ENCODE peak calls at places on chromosomes 11 and 22, in nine cellular contexts. One of them, this sample, is unnamed.

GRCh38 chr22:45548991-45549736 is 46.5 kb downstream of the FBLN1 start:
- DNase-seq in mammary epithelial cell: no peak
- DNase-seq in fibroblast of lung: peak; percentile 92
- DNase-seq in mesenchymal stem cell: peak; percentile 96
- DNase-seq in SK-N-SH: no peak
- DNase-seq in HCT116: peak; percentile 37
- DNase-seq in A549: peak; percentile 88
- DNase-seq in K562: peak; percentile 49
- DNase-seq in mesendoderm: peak; percentile 92
- DNase-seq in this sample: peak; percentile 98

GRCh38 chr22:49417833-49418232 is 409.8 kb downstream of the BRD1 start:
- DNase-seq in mammary epithelial cell: no peak
- DNase-seq in HCT116: no peak
- DNase-seq in fibroblast of lung: no peak
- DNase-seq in SK-N-SH: no peak
- DNase-seq in A549: no peak
- DNase-seq in mesendoderm: no peak
- DNase-seq in K562: no peak
- DNase-seq in mesenchymal stem cell: no peak
- DNase-seq in this sample: peak; percentile 8

GRCh38 chr22:35140879-35141745 is 75.2 kb downstream of the ISX start:
- DNase-seq in mesendoderm: peak; percentile 73
- DNase-seq in K562: peak; percentile 57
- DNase-seq in mesenchymal stem cell: no peak
- DNase-seq in mammary epithelial cell: no peak
- DNase-seq in fibroblast of lung: no peak
- DNase-seq in SK-N-SH: peak; percentile 23
- DNase-seq in HCT116: no peak
- DNase-seq in A549: no peak
- DNase-seq in this sample: peak; percentile 18

GRCh38 chr11:77113382-77114088 is 10.9 kb downstream of the OMP start:
- DNase-seq in SK-N-SH: peak; percentile 74
- DNase-seq in HCT116: no peak
- DNase-seq in A549: peak; percentile 52
- DNase-seq in K562: peak; percentile 58
- DNase-seq in mesendoderm: peak; percentile 68
- DNase-seq in fibroblast of lung: peak; percentile 29
- DNase-seq in mesenchymal stem cell: peak; percentile 50
- DNase-seq in mammary epithelial cell: no peak
- DNase-seq in this sample: peak; percentile 98

GRCh38 chr11:131667566-131667965 is 297.2 kb downstream of the NTM start:
- DNase-seq in mesenchymal stem cell: no peak
- DNase-seq in fibroblast of lung: no peak
- DNase-seq in mammary epithelial cell: no peak
- DNase-seq in HCT116: no peak
- DNase-seq in mesendoderm: no peak
- DNase-seq in SK-N-SH: no peak
- DNase-seq in K562: no peak
- DNase-seq in A549: no peak
- DNase-seq in this sample: no peak

GRCh38 chr11:134488913-134489312 is 76.9 kb upstream of the B3GAT1 start:
- DNase-seq in A549: no peak
- DNase-seq in mesendoderm: no peak
- DNase-seq in K562: no peak
- DNase-seq in HCT116: no peak
- DNase-seq in fibroblast of lung: no peak
- DNase-seq in SK-N-SH: no peak
- DNase-seq in mammary epithelial cell: no peak
- DNase-seq in mesenchymal stem cell: no peak
- DNase-seq in this sample: peak; percentile 66

GRCh38 chr11:8258289-8258688 is 5.4 kb downstream of the LMO1 start:
- DNase-seq in mammary epithelial cell: no peak
- DNase-seq in SK-N-SH: no peak
- DNase-seq in HCT116: no peak
- DNase-seq in fibroblast of lung: peak; percentile 8
- DNase-seq in mesenchymal stem cell: no peak
- DNase-seq in K562: no peak
- DNase-seq in A549: no peak
- DNase-seq in mesendoderm: no peak
- DNase-seq in this sample: no peak

GRCh38 chr11:64226507-64227051 is 505 bp downstream of the NUDT22 start:
- DNase-seq in HCT116: no peak
- DNase-seq in mesendoderm: no peak
- DNase-seq in mesenchymal stem cell: no peak
- DNase-seq in mammary epithelial cell: peak; percentile 31
- DNase-seq in fibroblast of lung: no peak
- DNase-seq in A549: no peak
- DNase-seq in K562: peak; percentile 60
- DNase-seq in SK-N-SH: peak; percentile 76
- DNase-seq in this sample: no peak

GRCh38 chr11:86955674-86956522 is 703 bp upstream of the FZD4 start:
- DNase-seq in mesendoderm: peak; percentile 95
- DNase-seq in fibroblast of lung: peak; percentile 78
- DNase-seq in SK-N-SH: peak; percentile 88
- DNase-seq in mesenchymal stem cell: peak; percentile 89
- DNase-seq in A549: peak; percentile 76
- DNase-seq in K562: peak; percentile 83
- DNase-seq in mammary epithelial cell: peak; percentile 72
- DNase-seq in HCT116: peak; percentile 34
- DNase-seq in this sample: peak; percentile 92

GRCh38 chr11:75245356-75246005 is 4.9 kb downstream of the TPBGL start:
- DNase-seq in mesendoderm: peak; percentile 83
- DNase-seq in mammary epithelial cell: no peak
- DNase-seq in HCT116: no peak
- DNase-seq in SK-N-SH: peak; percentile 6
- DNase-seq in A549: peak; percentile 36
- DNase-seq in fibroblast of lung: no peak
- DNase-seq in mesenchymal stem cell: no peak
- DNase-seq in K562: peak; percentile 48
- DNase-seq in this sample: peak; percentile 80

GRCh38 chr11:90874971-90875370 is 652.1 kb upstream of the CHORDC1 start:
- DNase-seq in fibroblast of lung: no peak
- DNase-seq in HCT116: no peak
- DNase-seq in A549: no peak
- DNase-seq in mammary epithelial cell: peak; percentile 53
- DNase-seq in K562: no peak
- DNase-seq in mesendoderm: no peak
- DNase-seq in mesenchymal stem cell: no peak
- DNase-seq in SK-N-SH: no peak
- DNase-seq in this sample: no peak

GRCh38 chr11:31817621-31818493 is 6.7 kb upstream of the PAX6 start:
- DNase-seq in mesendoderm: peak; percentile 51
- DNase-seq in mammary epithelial cell: no peak
- DNase-seq in HCT116: no peak
- DNase-seq in K562: no peak
- DNase-seq in fibroblast of lung: peak; percentile 28
- DNase-seq in SK-N-SH: peak; percentile 36
- DNase-seq in mesenchymal stem cell: no peak
- DNase-seq in A549: no peak
- DNase-seq in this sample: peak; percentile 82
- H3K4me1 ChIP-seq in mesendoderm: peaks cover 1% of the 10 kb centered on the region
- H3K4me1 ChIP-seq in mammary epithelial cell: peaks cover 31% of the 10 kb centered on the region
- H3K4me1 ChIP-seq in HCT116: peaks cover 6% of the 10 kb centered on the region
- H3K4me1 ChIP-seq in K562: peaks cover 45% of the 10 kb centered on the region
- H3K4me1 ChIP-seq in fibroblast of lung: peaks cover under 1% of the 10 kb centered on the region
- H3K4me1 ChIP-seq in SK-N-SH: peaks cover 30% of the 10 kb centered on the region
- H3K4me1 ChIP-seq in mesenchymal stem cell: peaks cover 46% of the 10 kb centered on the region
- H3K4me1 ChIP-seq in A549: no peaks in the 10 kb centered on the region
- H3K4me1 ChIP-seq in this sample: peaks cover 6% of the 10 kb centered on the region

GRCh38 chr11:62433141-62433543 is 14.3 kb downstream of the SCGB1A1 start:
- DNase-seq in A549: no peak
- DNase-seq in SK-N-SH: no peak
- DNase-seq in mammary epithelial cell: no peak
- DNase-seq in fibroblast of lung: no peak
- DNase-seq in HCT116: no peak
- DNase-seq in K562: no peak
- DNase-seq in mesenchymal stem cell: no peak
- DNase-seq in mesendoderm: no peak
- DNase-seq in this sample: no peak

GRCh38 chr11:62428871-62429601 is 10.2 kb downstream of the SCGB1A1 start:
- DNase-seq in A549: no peak
- DNase-seq in HCT116: no peak
- DNase-seq in mesendoderm: peak; percentile 57
- DNase-seq in SK-N-SH: no peak
- DNase-seq in fibroblast of lung: no peak
- DNase-seq in K562: no peak
- DNase-seq in mesenchymal stem cell: no peak
- DNase-seq in mammary epithelial cell: no peak
- DNase-seq in this sample: no peak

GRCh38 chr11:62430350-62430749 is 11.5 kb downstream of the SCGB1A1 start:
- DNase-seq in mesenchymal stem cell: no peak
- DNase-seq in mesendoderm: no peak
- DNase-seq in K562: no peak
- DNase-seq in HCT116: no peak
- DNase-seq in mammary epithelial cell: no peak
- DNase-seq in SK-N-SH: no peak
- DNase-seq in A549: no peak
- DNase-seq in fibroblast of lung: no peak
- DNase-seq in this sample: no peak

GRCh38 chr11:62432695-62433094 is 13.9 kb downstream of the SCGB1A1 start:
- DNase-seq in mammary epithelial cell: no peak
- DNase-seq in SK-N-SH: no peak
- DNase-seq in fibroblast of lung: no peak
- DNase-seq in mesenchymal stem cell: no peak
- DNase-seq in K562: no peak
- DNase-seq in mesendoderm: no peak
- DNase-seq in A549: no peak
- DNase-seq in HCT116: no peak
- DNase-seq in this sample: no peak

DNA sequence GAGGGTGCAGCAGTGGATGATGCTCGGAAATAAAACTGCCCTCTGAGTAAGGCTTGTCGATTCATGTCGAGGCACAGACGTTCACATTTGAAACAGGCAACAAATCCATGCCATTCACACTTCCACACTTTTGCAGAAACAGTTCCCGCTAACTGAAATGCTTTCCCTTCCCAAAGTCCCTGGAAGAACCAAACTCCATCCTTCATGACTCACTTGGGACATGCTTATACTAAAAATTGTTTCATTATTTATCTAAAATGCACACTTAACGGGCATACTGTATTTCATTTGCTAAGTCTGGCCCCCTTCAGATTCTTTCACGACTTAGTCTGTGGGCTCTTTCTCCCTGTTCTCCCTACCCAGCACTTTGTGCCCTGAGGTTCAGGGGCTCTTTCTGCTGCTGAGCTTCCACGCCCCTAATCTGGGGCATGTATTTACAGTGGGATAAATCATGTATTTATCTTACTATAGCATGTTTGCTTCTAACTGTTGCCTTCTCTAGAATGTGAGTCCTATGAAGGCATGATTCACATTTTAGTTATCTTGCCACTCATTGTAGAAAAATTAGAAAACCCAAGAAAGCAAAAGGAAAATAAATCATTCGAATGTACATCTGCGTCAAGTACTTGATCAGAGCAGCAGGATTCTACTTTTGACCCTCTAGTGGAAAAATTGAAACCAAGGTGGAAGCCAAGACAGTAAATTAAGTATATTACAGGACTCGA is 12.5 kb downstream of the SCGB1A1 start:
- DNase-seq in mesenchymal stem cell: peak; percentile 87
- DNase-seq in mesendoderm: no peak
- DNase-seq in fibroblast of lung: peak; percentile 93
- DNase-seq in HCT116: no peak
- DNase-seq in mammary epithelial cell: no peak
- DNase-seq in A549: peak; percentile 42
- DNase-seq in SK-N-SH: no peak
- DNase-seq in K562: no peak
- DNase-seq in this sample: peak; percentile 90
- H3K4me2 ChIP-seq in mesenchymal stem cell: no peak overlapping the region
- H3K4me2 ChIP-seq in mesendoderm: no peak overlapping the region
- H3K4me2 ChIP-seq in fibroblast of lung: peak overlapping the region; percentile 79
- H3K4me2 ChIP-seq in HCT116: no peak overlapping the region
- H3K4me2 ChIP-seq in mammary epithelial cell: no peak overlapping the region
- H3K4me2 ChIP-seq in A549: peak overlapping the region; percentile 58
- H3K4me2 ChIP-seq in SK-N-SH: peak overlapping the region; percentile 67
- H3K4me2 ChIP-seq in K562: no peak overlapping the region
- H3K4me2 ChIP-seq in this sample: peak overlapping the region; percentile 91

DNA sequence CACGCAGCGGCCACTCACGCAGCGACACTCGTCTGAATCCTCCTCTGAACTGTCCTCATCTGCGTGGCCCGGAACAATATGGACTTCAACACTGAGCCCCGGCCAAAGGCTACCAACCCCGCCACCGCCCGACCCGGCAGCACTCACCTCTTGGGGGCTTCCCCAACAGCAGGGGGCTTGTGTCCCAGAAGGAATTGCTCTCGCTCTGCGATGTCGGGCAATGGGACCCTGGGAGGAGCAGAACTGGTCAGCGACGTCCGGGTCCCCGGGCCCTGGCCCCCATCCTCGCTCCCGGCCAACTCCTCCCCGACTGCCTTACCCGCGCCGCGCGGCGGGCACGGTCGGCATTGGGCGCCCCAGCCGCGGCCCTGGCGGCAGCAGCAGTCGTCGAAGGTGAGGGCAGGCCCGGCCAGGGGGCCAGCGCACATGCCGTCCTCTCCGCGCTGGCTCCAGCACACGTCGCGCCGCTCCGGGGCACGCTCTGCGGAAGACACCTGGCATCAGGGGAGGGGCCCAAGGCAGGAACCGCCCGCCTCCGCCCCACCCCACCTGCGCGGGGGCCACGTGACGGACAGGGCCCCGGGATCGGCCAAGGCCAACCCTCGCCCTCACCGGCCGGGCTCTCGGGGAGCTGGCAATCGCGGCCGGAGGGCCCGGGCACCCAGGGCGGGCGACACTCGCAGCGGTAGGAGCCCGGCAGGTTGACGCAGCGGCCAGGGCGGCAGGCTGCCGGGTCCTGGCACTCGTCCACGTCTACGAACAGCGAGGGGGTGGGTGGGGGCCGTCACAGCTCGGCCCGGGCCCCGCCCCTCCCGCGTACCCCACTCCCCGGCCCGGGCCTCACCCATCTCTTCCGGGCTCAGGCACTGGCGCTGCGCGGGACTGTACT is 14.8 kb downstream of the SCYL1 start:
- DNase-seq in mammary epithelial cell: peak; percentile 60
- DNase-seq in fibroblast of lung: no peak
- DNase-seq in SK-N-SH: peak; percentile 88
- DNase-seq in K562: no peak
- DNase-seq in mesenchymal stem cell: no peak
- DNase-seq in HCT116: peak; percentile 62
- DNase-seq in A549: no peak
- DNase-seq in mesendoderm: peak; percentile 57
- DNase-seq in this sample: peak; percentile 90
- H3K4me3 ChIP-seq in mammary epithelial cell: peak overlapping the region; percentile 55
- H3K4me3 ChIP-seq in fibroblast of lung: peak overlapping the region; percentile 39
- H3K4me3 ChIP-seq in SK-N-SH: peak overlapping the region; percentile 43
- H3K4me3 ChIP-seq in K562: peak overlapping the region; percentile 76
- H3K4me3 ChIP-seq in mesenchymal stem cell: peak overlapping the region; percentile 51
- H3K4me3 ChIP-seq in HCT116: peak overlapping the region; percentile 85
- H3K4me3 ChIP-seq in A549: peak overlapping the region; percentile 32
- H3K4me3 ChIP-seq in mesendoderm: no peak overlapping the region
- H3K4me3 ChIP-seq in this sample: peak overlapping the region; percentile 66

DNA sequence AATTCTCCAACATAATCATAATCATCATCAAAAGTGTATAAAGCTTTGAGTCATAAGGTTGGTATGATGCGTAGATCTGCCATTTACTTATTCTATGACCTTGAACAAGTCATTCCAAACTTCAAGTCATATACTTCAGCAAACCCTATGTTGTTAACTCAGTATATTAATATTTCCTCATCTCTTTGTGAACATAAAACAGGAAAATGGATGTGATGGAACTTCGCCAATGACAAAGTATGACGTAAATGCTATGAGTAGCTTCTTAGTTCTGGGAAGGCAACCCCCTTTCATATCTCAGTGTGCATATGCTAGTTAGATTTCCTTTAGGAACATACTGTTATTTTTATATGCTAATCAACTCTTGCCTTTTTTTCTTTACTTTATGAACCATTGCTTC is 102.7 kb upstream of the ANO3 start:
- DNase-seq in mammary epithelial cell: peak; percentile 60
- DNase-seq in A549: peak; percentile 62
- DNase-seq in mesendoderm: no peak
- DNase-seq in HCT116: no peak
- DNase-seq in mesenchymal stem cell: peak; percentile 33
- DNase-seq in fibroblast of lung: peak; percentile 83
- DNase-seq in SK-N-SH: no peak
- DNase-seq in K562: no peak
- DNase-seq in this sample: peak; percentile 22
- H3K4me1 ChIP-seq in mammary epithelial cell: peaks cover 32% of the 10 kb centered on the region
- H3K4me1 ChIP-seq in A549: peaks cover 26% of the 10 kb centered on the region
- H3K4me1 ChIP-seq in mesendoderm: no peaks in the 10 kb centered on the region
- H3K4me1 ChIP-seq in HCT116: no peaks in the 10 kb centered on the region
- H3K4me1 ChIP-seq in mesenchymal stem cell: no peaks in the 10 kb centered on the region
- H3K4me1 ChIP-seq in fibroblast of lung: peaks cover 18% of the 10 kb centered on the region
- H3K4me1 ChIP-seq in SK-N-SH: peaks cover 21% of the 10 kb centered on the region
- H3K4me1 ChIP-seq in K562: no peaks in the 10 kb centered on the region
- H3K4me1 ChIP-seq in this sample: peaks cover 40% of the 10 kb centered on the region

This sample was measured in osteoblast.